ENCODE peak calls at places on chromosomes 4 and X, in six cellular contexts. One of them, this sample, is unnamed.

GRCh38 chr4:21879187-21879586 is 69.4 kb downstream of the KCNIP4 start:
- DNase-seq in left ventricle myocardium inferior: no peak
- DNase-seq in SK-N-SH: no peak
- DNase-seq in breast epithelium: no peak
- DNase-seq in GM23338: peak
- DNase-seq in astrocyte: peak
- DNase-seq in this sample: peak

GRCh38 chr4:123892997-123893745 is 496.6 kb downstream of the SPRY1 start:
- DNase-seq in left ventricle myocardium inferior: peak
- DNase-seq in SK-N-SH: peak
- DNase-seq in breast epithelium: no peak
- DNase-seq in GM23338: no peak
- DNase-seq in astrocyte: peak
- DNase-seq in this sample: peak

GRCh38 chr4:28373601-28374000 is 1513.0 kb downstream of the STIM2 start:
- DNase-seq in left ventricle myocardium inferior: no peak
- DNase-seq in SK-N-SH: no peak
- DNase-seq in breast epithelium: no peak
- DNase-seq in GM23338: no peak
- DNase-seq in astrocyte: peak
- DNase-seq in this sample: peak

GRCh38 chrX:22056235-22056634 is 24.1 kb downstream of the PHEX start:
- DNase-seq in left ventricle myocardium inferior: no peak
- DNase-seq in SK-N-SH: no peak
- DNase-seq in breast epithelium: no peak
- DNase-seq in GM23338: no peak
- DNase-seq in astrocyte: no peak
- DNase-seq in this sample: no peak

GRCh38 chrX:107324493-107325310 is 118.3 kb downstream of the DNAAF6 start:
- DNase-seq in left ventricle myocardium inferior: no peak
- DNase-seq in SK-N-SH: peak
- DNase-seq in breast epithelium: no peak
- DNase-seq in GM23338: peak
- DNase-seq in astrocyte: peak
- DNase-seq in this sample: peak

GRCh38 chr4:163048447-163048846 is 118.2 kb downstream of the NAF1 start:
- DNase-seq in left ventricle myocardium inferior: no peak
- DNase-seq in SK-N-SH: peak
- DNase-seq in breast epithelium: no peak
- DNase-seq in GM23338: peak
- DNase-seq in astrocyte: peak
- DNase-seq in this sample: peak

GRCh38 chr4:153900426-153900825 is 111.5 kb upstream of the SFRP2 start:
- DNase-seq in left ventricle myocardium inferior: no peak
- DNase-seq in SK-N-SH: no peak
- DNase-seq in breast epithelium: no peak
- DNase-seq in GM23338: no peak
- DNase-seq in astrocyte: no peak
- DNase-seq in this sample: no peak

GRCh38 chrX:10010686-10011085 is 43.5 kb downstream of the CLDN34 start:
- DNase-seq in left ventricle myocardium inferior: no peak
- DNase-seq in SK-N-SH: no peak
- DNase-seq in breast epithelium: no peak
- DNase-seq in GM23338: no peak
- DNase-seq in astrocyte: peak
- DNase-seq in this sample: peak

GRCh38 chr4:26201119-26201518 is 119.7 kb upstream of the RBPJ start:
- DNase-seq in left ventricle myocardium inferior: no peak
- DNase-seq in SK-N-SH: no peak
- DNase-seq in breast epithelium: no peak
- DNase-seq in GM23338: no peak
- DNase-seq in astrocyte: no peak
- DNase-seq in this sample: no peak

GRCh38 chrX:6095469-6095868 is 133.2 kb downstream of the NLGN4X start:
- DNase-seq in left ventricle myocardium inferior: no peak
- DNase-seq in SK-N-SH: peak
- DNase-seq in breast epithelium: no peak
- DNase-seq in GM23338: peak
- DNase-seq in astrocyte: no peak
- DNase-seq in this sample: no peak

GRCh38 chr4:80228460-80228859 is 31.2 kb downstream of the PRDM8 start:
- DNase-seq in left ventricle myocardium inferior: no peak
- DNase-seq in SK-N-SH: no peak
- DNase-seq in breast epithelium: no peak
- DNase-seq in GM23338: no peak
- DNase-seq in astrocyte: no peak
- DNase-seq in this sample: no peak

GRCh38 chr4:169620846-169621228 is 459 bp downstream of the CLCN3 start:
- DNase-seq in left ventricle myocardium inferior: no peak
- DNase-seq in SK-N-SH: peak
- DNase-seq in breast epithelium: peak
- DNase-seq in GM23338: peak
- DNase-seq in astrocyte: no peak
- DNase-seq in this sample: peak

GRCh38 chr4:127015616-127016015 is 617.1 kb upstream of the INTU start:
- DNase-seq in left ventricle myocardium inferior: no peak
- DNase-seq in SK-N-SH: no peak
- DNase-seq in breast epithelium: no peak
- DNase-seq in GM23338: peak
- DNase-seq in astrocyte: peak
- DNase-seq in this sample: no peak

GRCh38 chrX:50093627-50094026 is 107.2 kb downstream of the AKAP4 start:
- DNase-seq in left ventricle myocardium inferior: no peak
- DNase-seq in SK-N-SH: no peak
- DNase-seq in breast epithelium: no peak
- DNase-seq in GM23338: no peak
- DNase-seq in astrocyte: no peak
- DNase-seq in this sample: no peak

DNA sequence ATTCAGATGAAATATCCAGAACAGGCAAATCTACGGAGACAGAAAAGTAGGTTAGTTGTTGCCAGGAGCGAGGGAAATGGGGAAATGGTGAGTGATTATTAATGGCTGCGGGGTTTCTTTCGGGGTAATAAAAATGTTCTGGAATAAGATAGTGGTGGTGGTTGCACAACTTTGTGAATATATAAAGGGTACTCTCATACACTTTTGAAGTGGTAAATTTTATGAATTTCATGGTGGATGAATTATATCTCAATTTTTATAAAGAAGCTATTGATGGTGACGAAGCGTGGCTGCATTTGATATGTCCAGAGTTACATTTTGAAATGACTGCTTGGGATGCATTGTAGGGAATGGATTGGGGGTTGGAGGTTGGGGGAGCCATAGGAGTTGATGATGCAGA is 16.3 kb downstream of the FAM47E start:
- DNase-seq in left ventricle myocardium inferior: no peak
- DNase-seq in SK-N-SH: no peak
- DNase-seq in breast epithelium: no peak
- DNase-seq in GM23338: no peak
- DNase-seq in astrocyte: no peak
- DNase-seq in this sample: no peak
- H3K4me3 ChIP-seq in left ventricle myocardium inferior: no peak
- H3K4me3 ChIP-seq in SK-N-SH: no peak
- H3K4me3 ChIP-seq in breast epithelium: no peak
- H3K4me3 ChIP-seq in GM23338: no peak
- H3K4me3 ChIP-seq in astrocyte: no peak
- H3K4me3 ChIP-seq in this sample: no peak

GRCh38 chrX:151754042-151754419 is 19.5 kb downstream of the CNGA2 start:
- DNase-seq in left ventricle myocardium inferior: no peak
- DNase-seq in SK-N-SH: no peak
- DNase-seq in breast epithelium: no peak
- DNase-seq in GM23338: no peak
- DNase-seq in astrocyte: peak
- DNase-seq in this sample: peak
- TF ChIP-seq CTCF in left ventricle myocardium inferior: no peak
- TF ChIP-seq CTCF in SK-N-SH: no peak
- TF ChIP-seq CTCF in breast epithelium: no peak
- TF ChIP-seq CTCF in GM23338: no peak
- TF ChIP-seq CTCF in astrocyte: no peak
- TF ChIP-seq CTCF in this sample: no peak

DNA sequence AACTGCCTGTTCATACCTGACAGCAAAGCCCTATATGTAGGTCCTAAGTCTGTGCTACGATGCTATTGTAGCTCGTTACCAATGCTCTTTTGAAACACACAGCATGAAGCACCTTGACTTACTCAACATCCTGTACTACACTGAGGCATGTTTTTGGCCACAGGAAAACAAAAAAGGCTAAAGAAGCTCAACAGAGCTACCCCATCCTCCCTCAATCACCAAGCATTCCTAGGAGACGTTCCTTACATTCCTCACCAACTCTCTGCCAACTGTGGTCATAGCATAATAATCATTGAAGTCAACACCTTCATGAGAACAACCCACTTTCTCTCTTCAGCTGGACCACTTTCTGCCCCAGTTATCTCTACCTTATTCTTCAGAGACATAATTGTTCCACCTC is 73.7 kb upstream of the SLC25A43 start:
- DNase-seq in left ventricle myocardium inferior: no peak
- DNase-seq in SK-N-SH: no peak
- DNase-seq in breast epithelium: no peak
- DNase-seq in GM23338: no peak
- DNase-seq in astrocyte: peak
- DNase-seq in this sample: no peak
- H3K4me3 ChIP-seq in left ventricle myocardium inferior: no peak
- H3K4me3 ChIP-seq in SK-N-SH: no peak
- H3K4me3 ChIP-seq in breast epithelium: no peak
- H3K4me3 ChIP-seq in GM23338: no peak
- H3K4me3 ChIP-seq in astrocyte: no peak
- H3K4me3 ChIP-seq in this sample: no peak

GRCh38 chr4:129140521-129140920 is 44.6 kb downstream of the C4orf33 start:
- DNase-seq in left ventricle myocardium inferior: no peak
- DNase-seq in SK-N-SH: no peak
- DNase-seq in breast epithelium: no peak
- DNase-seq in GM23338: no peak
- DNase-seq in astrocyte: no peak
- DNase-seq in this sample: no peak
- TF ChIP-seq CTCF in left ventricle myocardium inferior: no peak
- TF ChIP-seq CTCF in SK-N-SH: peak
- TF ChIP-seq CTCF in breast epithelium: no peak
- TF ChIP-seq CTCF in GM23338: peak
- TF ChIP-seq CTCF in astrocyte: no peak
- TF ChIP-seq CTCF in this sample: peak

GRCh38 chrX:2424317-2424716 is 76.5 kb downstream of the DHRSX start:
- DNase-seq in left ventricle myocardium inferior: no peak
- DNase-seq in SK-N-SH: no peak
- DNase-seq in breast epithelium: no peak
- DNase-seq in GM23338: no peak
- DNase-seq in astrocyte: no peak
- DNase-seq in this sample: no peak

GRCh38 chrX:2427147-2427546 is 73.6 kb downstream of the DHRSX start:
- DNase-seq in left ventricle myocardium inferior: no peak
- DNase-seq in SK-N-SH: no peak
- DNase-seq in breast epithelium: no peak
- DNase-seq in GM23338: no peak
- DNase-seq in astrocyte: no peak
- DNase-seq in this sample: no peak

GRCh38 chrX:2426289-2426882 is 74.4 kb downstream of the DHRSX start:
- DNase-seq in left ventricle myocardium inferior: no peak
- DNase-seq in SK-N-SH: no peak
- DNase-seq in breast epithelium: no peak
- DNase-seq in GM23338: no peak
- DNase-seq in astrocyte: no peak
- DNase-seq in this sample: no peak

GRCh38 chrX:2423899-2424298 is 76.9 kb downstream of the DHRSX start:
- DNase-seq in left ventricle myocardium inferior: no peak
- DNase-seq in SK-N-SH: no peak
- DNase-seq in breast epithelium: no peak
- DNase-seq in GM23338: no peak
- DNase-seq in astrocyte: no peak
- DNase-seq in this sample: no peak

DNA sequence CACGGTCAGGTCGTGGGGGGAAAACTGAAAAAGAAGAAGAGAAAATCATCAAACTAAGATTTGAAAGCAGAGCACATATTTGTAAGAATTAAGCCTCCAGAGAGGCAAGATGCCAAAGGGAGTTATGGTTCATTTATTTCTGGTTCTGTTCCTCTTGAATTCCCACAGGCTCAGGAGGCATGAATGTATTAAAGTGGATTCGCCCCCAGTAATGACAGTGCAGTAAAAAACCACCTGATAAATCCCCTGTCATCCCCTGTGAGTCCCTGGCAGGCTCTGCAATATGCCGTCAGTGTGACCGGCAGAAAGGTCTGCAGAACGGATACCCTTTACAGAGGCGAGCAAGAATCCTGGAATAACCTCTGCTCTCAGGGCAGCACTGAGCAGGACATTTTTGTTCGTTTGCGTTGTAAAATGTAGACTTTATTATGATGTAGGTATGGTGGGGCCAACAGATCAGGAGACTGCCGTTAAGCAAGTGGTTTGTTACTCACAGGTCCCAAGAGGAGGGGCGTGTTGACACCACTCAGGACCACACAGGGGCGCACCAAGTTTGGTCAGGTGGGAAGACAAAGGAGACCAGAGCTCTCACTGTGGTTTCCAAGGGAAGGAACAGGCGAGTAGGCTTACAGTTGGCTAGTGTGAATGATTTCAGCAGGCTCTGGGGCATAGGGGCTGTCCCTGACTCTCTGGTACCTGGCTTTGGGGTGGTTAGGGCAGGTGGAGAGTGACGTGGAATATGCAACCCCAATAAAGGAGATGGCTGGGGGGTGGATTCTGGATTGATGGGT is 75.3 kb downstream of the DHRSX start:
- DNase-seq in left ventricle myocardium inferior: no peak
- DNase-seq in SK-N-SH: no peak
- DNase-seq in breast epithelium: no peak
- DNase-seq in GM23338: peak
- DNase-seq in astrocyte: peak
- DNase-seq in this sample: no peak
- H3K4me3 ChIP-seq in left ventricle myocardium inferior: no peak
- H3K4me3 ChIP-seq in SK-N-SH: no peak
- H3K4me3 ChIP-seq in breast epithelium: no peak
- H3K4me3 ChIP-seq in GM23338: no peak
- H3K4me3 ChIP-seq in astrocyte: no peak
- H3K4me3 ChIP-seq in this sample: no peak